ENCODE peak calls at places on chromosomes 7 and 10, in nine cellular contexts. I, M, Q, W, U, N, G, C and K are unnamed samples.

GRCh38 chr7:88217675-88218427 is 2.0 kb downstream of the SRI start:
- DNase-seq in I (no peak), M (peak; percentile 92), Q (no peak), W (no peak), U (no peak), N (no peak), G (no peak), C (no peak), K (no peak)

GRCh38 chr7:26149391-26149977 is 2.5 kb upstream of the NFE2L3 start:
- DNase-seq in I (no peak), M (no peak), Q (no peak), W (no peak), U (no peak), N (no peak), G (no peak), C (no peak), K (no peak)

GRCh38 chr7:72435366-72435765 is 23.2 kb upstream of the CALN1 start:
- DNase-seq in I (peak; percentile 69), M (no peak), Q (no peak), W (no peak), U (no peak), N (no peak), G (no peak), C (no peak), K (no peak)

GRCh38 chr10:116113721-116114501 is 159.1 kb downstream of the GFRA1 start:
- DNase-seq in I (no peak), M (no peak), Q (no peak), W (no peak), U (no peak), N (no peak), G (no peak), C (no peak), K (no peak)

GRCh38 chr7:1598961-1599360 is 29.1 kb upstream of the PSMG3 start:
- DNase-seq in I (no peak), M (no peak), Q (no peak), W (peak; percentile 40), U (no peak), N (no peak), G (no peak), C (peak; percentile 28), K (no peak)

GRCh38 chr7:87021285-87021684 is 38.2 kb downstream of the ELAPOR2 start:
- DNase-seq in I (no peak), M (no peak), Q (no peak), W (no peak), U (no peak), N (no peak), G (no peak), C (no peak), K (no peak)

GRCh38 chr7:66187894-66188293 is 17.2 kb upstream of the TPST1 start:
- DNase-seq in I (no peak), M (no peak), Q (peak; percentile 80), W (no peak), U (peak; percentile 45), N (no peak), G (peak; percentile 44), C (no peak), K (no peak)

GRCh38 chr7:69837387-69838068 is 239.3 kb downstream of the AUTS2 start:
- DNase-seq in I (no peak), M (no peak), Q (no peak), W (no peak), U (no peak), N (no peak), G (no peak), C (no peak), K (no peak)

GRCh38 chr7:12721286-12721830 is 33.9 kb downstream of the ARL4A start:
- DNase-seq in I (no peak), M (no peak), Q (no peak), W (no peak), U (no peak), N (no peak), G (no peak), C (no peak), K (no peak)

GRCh38 chr7:12722720-12723241 is 35.3 kb downstream of the ARL4A start:
- DNase-seq in I (no peak), M (no peak), Q (no peak), W (no peak), U (no peak), N (no peak), G (no peak), C (no peak), K (no peak)

GRCh38 chr7:12719141-12719919 is 31.9 kb downstream of the ARL4A start:
- DNase-seq in I (no peak), M (no peak), Q (peak; percentile 27), W (no peak), U (no peak), N (peak; percentile 42), G (no peak), C (no peak), K (no peak)

GRCh38 chr7:12722136-12722535 is 34.7 kb downstream of the ARL4A start:
- DNase-seq in I (no peak), M (no peak), Q (no peak), W (no peak), U (no peak), N (no peak), G (no peak), C (no peak), K (no peak)

DNA sequence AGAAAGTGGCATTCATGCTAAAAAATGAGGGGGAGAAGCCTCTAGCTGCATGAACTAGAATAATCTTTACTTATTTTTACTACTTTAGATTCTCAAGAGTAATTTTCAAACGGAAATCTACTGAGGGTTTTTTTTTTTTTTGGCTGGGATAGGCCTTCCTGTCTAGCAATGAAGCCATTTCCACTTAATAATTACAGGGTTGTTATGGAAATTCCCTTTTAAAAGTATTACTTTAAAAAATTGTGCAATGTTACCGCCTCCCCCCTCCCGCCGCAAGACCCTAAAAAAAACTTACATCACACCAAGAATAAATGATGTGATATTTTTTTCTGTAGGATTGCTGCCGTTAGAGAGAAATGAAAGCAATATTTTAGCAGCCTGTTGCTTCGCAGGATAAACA is 32.5 kb downstream of the ARL4A start:
- DNase-seq in I (no peak), M (no peak), Q (no peak), W (no peak), U (no peak), N (no peak), G (no peak), C (no peak), K (no peak)
- H3K4me3 ChIP-seq in I (no peak overlapping the region), M (no peak overlapping the region), Q (no peak overlapping the region), W (no peak overlapping the region), U (no peak overlapping the region), N (no peak overlapping the region), G (no peak overlapping the region), C (no peak overlapping the region), K (no peak overlapping the region)

GRCh38 chr10:97454330-97455036 is 8.5 kb downstream of the ZDHHC16 start:
- DNase-seq in I (no peak), M (no peak), Q (peak; percentile 66), W (no peak), U (peak; percentile 62), N (no peak), G (no peak), C (no peak), K (no peak)

GRCh38 chr10:97459111-97459510 is 13.1 kb downstream of the ZDHHC16 start:
- DNase-seq in I (no peak), M (no peak), Q (no peak), W (no peak), U (no peak), N (no peak), G (no peak), C (no peak), K (no peak)

GRCh38 chr10:97459933-97460332 is 14.0 kb downstream of the ZDHHC16 start:
- DNase-seq in I (peak; percentile 26), M (no peak), Q (no peak), W (no peak), U (no peak), N (no peak), G (no peak), C (no peak), K (no peak)

GRCh38 chr10:97456686-97457065 is 10.7 kb downstream of the ZDHHC16 start:
- DNase-seq in I (no peak), M (no peak), Q (no peak), W (no peak), U (no peak), N (no peak), G (no peak), C (no peak), K (no peak)

GRCh38 chr10:97456034-97456685 is 10.2 kb downstream of the ZDHHC16 start:
- DNase-seq in I (no peak), M (no peak), Q (no peak), W (no peak), U (no peak), N (no peak), G (no peak), C (no peak), K (no peak)
- H3K4me3 ChIP-seq in I (no peak overlapping the region), M (no peak overlapping the region), Q (no peak overlapping the region), W (no peak overlapping the region), U (no peak overlapping the region), N (no peak overlapping the region), G (no peak overlapping the region), C (no peak overlapping the region), K (no peak overlapping the region)

GRCh38 chr7:27196287-27196739 is 3.6 kb downstream of the HOXA13 start:
- DNase-seq in I (no peak), M (peak; percentile 82), Q (peak; percentile 98), W (peak; percentile 90), U (peak; percentile 81), N (peak; percentile 58), G (no peak), C (peak; percentile 83), K (peak; percentile 73)

GRCh38 chr7:27194641-27195379 is 5.1 kb downstream of the HOXA13 start:
- DNase-seq in I (no peak), M (no peak), Q (no peak), W (no peak), U (no peak), N (no peak), G (no peak), C (no peak), K (no peak)

GRCh38 chr7:27198871-27199801 is 755 bp downstream of the HOXA13 start:
- DNase-seq in I (no peak), M (no peak), Q (no peak), W (no peak), U (no peak), N (peak; percentile 48), G (no peak), C (peak; percentile 70), K (peak; percentile 29)

GRCh38 chr7:27198138-27198841 is 1.6 kb downstream of the HOXA13 start:
- DNase-seq in I (no peak), M (no peak), Q (no peak), W (no peak), U (no peak), N (no peak), G (no peak), C (no peak), K (no peak)

GRCh38 chr7:27197137-27198042 is 2.5 kb downstream of the HOXA13 start:
- DNase-seq in I (no peak), M (no peak), Q (no peak), W (no peak), U (no peak), N (no peak), G (no peak), C (no peak), K (no peak)
- H3K4me3 ChIP-seq in I (no peak overlapping the region), M (no peak overlapping the region), Q (no peak overlapping the region), W (no peak overlapping the region), U (no peak overlapping the region), N (no peak overlapping the region), G (no peak overlapping the region), C (no peak overlapping the region), K (no peak overlapping the region)

DNA sequence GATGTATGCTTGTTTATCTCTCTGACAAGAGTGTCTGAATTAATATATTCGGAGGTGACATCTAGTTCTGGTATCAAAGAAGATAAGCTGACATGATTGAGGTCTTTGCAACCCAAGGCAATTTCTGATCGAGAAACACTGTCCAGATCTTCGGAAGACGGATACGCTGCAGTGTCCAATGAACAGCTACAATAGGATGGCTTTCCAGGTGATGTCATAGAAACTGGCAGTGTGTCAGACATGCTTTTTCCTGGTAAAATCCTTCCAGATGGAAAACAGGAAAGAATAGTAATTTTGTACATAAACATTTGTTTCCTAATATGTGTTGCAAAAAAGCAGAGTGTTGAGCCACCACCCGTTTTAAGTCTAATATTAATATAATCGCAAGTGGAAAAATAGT is 33.4 kb downstream of the VWDE start:
- DNase-seq in I (no peak), M (no peak), Q (peak; percentile 20), W (no peak), U (no peak), N (no peak), G (no peak), C (peak; percentile 34), K (no peak)
- H3K4me3 ChIP-seq in I (no peak overlapping the region), M (no peak overlapping the region), Q (no peak overlapping the region), W (no peak overlapping the region), U (no peak overlapping the region), N (no peak overlapping the region), G (no peak overlapping the region), C (no peak overlapping the region), K (no peak overlapping the region)